ENCODE peak calls at places on chromosomes 4 and X, in six cellular contexts. J, A, K, O, H and D are unnamed samples.

GRCh38 chr4:64784125-64784524 is 374.9 kb upstream of the TECRL start:
- DNase-seq in O (no peak), H (no peak), A (no peak), J (no peak), K (no peak), D (no peak)

GRCh38 chr4:75715105-75715799 is 9.1 kb upstream of the USO1 start:
- DNase-seq in O (no peak), K (no peak), A (peak), H (no peak), J (no peak), D (no peak)

GRCh38 chr4:147938481-147938880 is 206.6 kb downstream of the ARHGAP10 start:
- DNase-seq in O (no peak), K (no peak), J (no peak), H (no peak), A (no peak), D (no peak)

GRCh38 chr4:2858451-2859217 is 15.0 kb downstream of the ADD1 start:
- DNase-seq in H (no peak), K (no peak), O (no peak), J (peak), A (peak), D (peak)

GRCh38 chr4:168641811-168642140 is 144.9 kb downstream of the PALLD start:
- DNase-seq in K (no peak), A (no peak), H (no peak), O (no peak), J (no peak), D (no peak)

GRCh38 chr4:107299646-107300045 is 263.5 kb upstream of the DKK2 start:
- DNase-seq in A (peak), K (no peak), J (no peak), H (no peak), O (no peak), D (no peak)

GRCh38 chr4:141660880-141661279 is 24.5 kb downstream of the IL15 start:
- DNase-seq in A (no peak), O (no peak), J (no peak), H (no peak), K (no peak), D (no peak)

GRCh38 chr4:186264660-186265059 is 1.3 kb upstream of the F11 start:
- DNase-seq in J (no peak), H (no peak), O (no peak), A (no peak), K (no peak), D (no peak)

GRCh38 chr4:186622788-186623464 is 67.6 kb upstream of the MTNR1A start:
- DNase-seq in J (peak), K (no peak), H (no peak), A (peak), O (no peak), D (no peak)

GRCh38 chr4:134243742-134244713 is 42.4 kb upstream of the PABPC4L start:
- DNase-seq in K (no peak), A (no peak), H (no peak), O (no peak), J (no peak), D (no peak)

GRCh38 chr4:99473131-99473530 is 37.7 kb upstream of the C4orf17 start:
- DNase-seq in A (peak), K (no peak), J (no peak), H (no peak), O (no peak), D (no peak)

GRCh38 chr4:123826896-123827295 is 430.3 kb downstream of the SPRY1 start:
- DNase-seq in O (peak), J (peak), H (no peak), A (peak), K (no peak), D (no peak)

GRCh38 chrX:154489182-154489581 is 1.2 kb downstream of the SLC10A3 start:
- DNase-seq in J (no peak), H (no peak), K (no peak), O (no peak), A (no peak), D (no peak)

GRCh38 chr4:109248322-109248895 is 54.0 kb downstream of the COL25A1 start:
- DNase-seq in H (no peak), A (no peak), J (no peak), O (no peak), K (no peak), D (no peak)

GRCh38 chr4:122577808-122578781 is 42.8 kb downstream of the IL21 start:
- DNase-seq in K (peak), O (no peak), A (peak), H (peak), J (peak), D (peak)

GRCh38 chrX:39905475-39905889 is 192.3 kb downstream of the BCOR start:
- DNase-seq in O (no peak), J (no peak), A (peak), H (peak), K (no peak), D (no peak)

GRCh38 chr4:5032825-5033224 is 13.6 kb upstream of the CYTL1 start:
- DNase-seq in K (no peak), J (no peak), H (no peak), O (no peak), A (no peak), D (no peak)

GRCh38 chrX:112043997-112044396 is 38.6 kb downstream of the TRPC5 start:
- DNase-seq in J (no peak), H (peak), K (peak), O (no peak), A (no peak), D (peak)

GRCh38 chr4:100609810-100610209 is 92.0 kb upstream of the EMCN start:
- DNase-seq in A (no peak), O (no peak), J (no peak), K (peak), H (no peak), D (no peak)

GRCh38 chr4:1711055-1711905 is 839 bp downstream of the SLBP start:
- DNase-seq in K (peak), J (peak), A (peak), H (no peak), O (peak), D (peak)

GRCh38 chr4:61214680-61215079 is 14.6 kb downstream of the ADGRL3 start:
- DNase-seq in J (no peak), H (no peak), O (no peak), A (no peak), K (no peak), D (peak)

GRCh38 chrX:70592091-70592490 is 147.5 kb downstream of the DLG3 start:
- DNase-seq in O (no peak), J (peak), K (no peak), H (peak), A (peak), D (peak)

GRCh38 chrX:3815896-3816664 is 102.6 kb upstream of the PRKX start:
- DNase-seq in H (peak), K (peak), J (peak), A (peak), O (no peak), D (peak)

GRCh38 chrX:20412871-20413486 is 146.3 kb upstream of the RPS6KA3 start:
- DNase-seq in K (peak), H (no peak), J (no peak), A (no peak), O (no peak), D (no peak)

GRCh38 chr4:5988086-5988845 is 30.0 kb downstream of the C4orf50 start:
- DNase-seq in O (no peak), J (no peak), K (no peak), H (no peak), A (no peak), D (no peak)